ENCODE peak calls at places on chromosomes 13 and 19, in eight cellular contexts. X is Ammon's horn; R is AML-193; D is T-helper 2 cell treated with Interferon-gamma antibody and Interleukin-4, amounts not matched to agents 5 μg/mL and 100 μg/mL, for 36 hours; T is activated CD4-positive, alpha-beta T cell treated with anti-CD3 and anti-CD28 coated beads, Interleukin-2, amount 10 ng/mL, durations not matched to agents 7 days and 5 days; M is naive thymus-derived CD8-positive, alpha-beta T cell; N is Calu3; U is RCC 7860. P is an unnamed sample.

GRCh38 chr13:51146667-51147066 is 35.6 kb upstream of the C13orf42 start:
- DNase-seq in D (no peak), T (no peak), U (no peak), R (no peak), N (no peak), M (no peak), X (no peak), P (no peak)

GRCh38 chr19:46229442-46229841 is at the start of gene IGFL1:
- DNase-seq in M (no peak), D (no peak), R (no peak), U (no peak), N (no peak), X (no peak), T (no peak), P (no peak)

GRCh38 chr13:111503905-111504695 is 183.7 kb downstream of the TEX29 start:
- DNase-seq in U (no peak), D (no peak), R (no peak), M (no peak), N (no peak), X (peak; percentile 69), T (no peak), P (no peak)

GRCh38 chr13:52450012-52450792 is at the start of gene VPS36:
- DNase-seq in D (peak; percentile 95), X (peak; percentile 97), N (peak; percentile 98), T (peak; percentile 93), M (peak; percentile 95), U (peak; percentile 74), R (peak; percentile 97), P (peak; percentile 83)

GRCh38 chr19:40778865-40779284 is 828 bp downstream of the RAB4B start:
- DNase-seq in M (no peak), X (no peak), N (no peak), T (no peak), D (peak; percentile 35), U (peak; percentile 4), R (no peak), P (peak; percentile 51)

GRCh38 chr13:51892657-51893056 is 30.9 kb downstream of the CCDC70 start:
- DNase-seq in T (no peak), R (no peak), U (no peak), X (no peak), D (no peak), M (no peak), N (no peak), P (no peak)

GRCh38 chr19:29492761-29493160 is 33.0 kb upstream of the VSTM2B start:
- DNase-seq in N (no peak), U (no peak), R (no peak), D (no peak), X (peak; percentile 61), M (no peak), T (no peak), P (no peak)

GRCh38 chr19:49858591-49858985 is 7.6 kb downstream of the PTOV1 start:
- DNase-seq in X (peak; percentile 63), D (no peak), R (no peak), N (no peak), M (no peak), T (no peak), U (peak; percentile 53), P (no peak)

GRCh38 chr13:108561152-108561551 is 68.3 kb upstream of the MYO16 start:
- DNase-seq in U (no peak), M (no peak), D (no peak), R (no peak), X (no peak), N (no peak), T (no peak), P (no peak)

GRCh38 chr13:108322206-108322824 is 52.8 kb downstream of the TNFSF13B start:
- DNase-seq in U (peak; percentile 18), X (peak; percentile 62), N (no peak), D (no peak), T (peak; percentile 27), M (no peak), R (peak; percentile 84), P (peak; percentile 23)

GRCh38 chr13:49464621-49465325 is 20.7 kb downstream of the SETDB2 start:
- DNase-seq in X (no peak), D (no peak), R (no peak), T (no peak), M (no peak), N (no peak), U (no peak), P (peak; percentile 92)

GRCh38 chr19:12828494-12828893 is 5.9 kb downstream of the RTBDN start:
- DNase-seq in R (peak; percentile 46), T (peak; percentile 32), D (peak; percentile 45), X (no peak), N (peak; percentile 35), M (no peak), U (no peak), P (peak; percentile 40)

GRCh38 chr19:6849876-6850275 is 37.5 kb upstream of the ADGRE1 start:
- DNase-seq in U (no peak), T (no peak), N (no peak), X (no peak), M (no peak), D (no peak), R (no peak), P (no peak)

GRCh38 chr13:94713556-94714182 is 1.3 kb upstream of the SOX21 start:
- DNase-seq in D (no peak), T (no peak), N (no peak), X (no peak), R (no peak), M (no peak), U (no peak), P (no peak)

GRCh38 chr13:63198076-63198475 is 1782.4 kb upstream of the PCDH20 start:
- DNase-seq in T (no peak), M (no peak), R (no peak), X (no peak), D (no peak), U (no peak), N (no peak), P (no peak)

GRCh38 chr13:25796474-25796873 is 255.3 kb downstream of the SHISA2 start:
- DNase-seq in U (no peak), T (no peak), X (no peak), R (no peak), M (no peak), N (no peak), D (no peak), P (no peak)

GRCh38 chr13:73189365-73189764 is 130.6 kb downstream of the KLF5 start:
- DNase-seq in T (no peak), M (no peak), N (no peak), U (no peak), D (no peak), R (no peak), X (no peak), P (no peak)

GRCh38 chr13:94662274-94662945 is 49.9 kb downstream of the SOX21 start:
- DNase-seq in R (no peak), X (no peak), U (no peak), T (no peak), N (no peak), D (no peak), M (no peak), P (no peak)

GRCh38 chr13:36420437-36420891 is 11.8 kb upstream of the CCNA1 start:
- DNase-seq in U (peak; percentile 56), R (peak; percentile 92), M (peak; percentile 78), T (peak; percentile 78), N (peak; percentile 75), X (peak; percentile 85), D (peak; percentile 72), P (peak; percentile 61)

GRCh38 chr19:7932930-7933300 is 7.0 kb upstream of the CTXN1 start:
- DNase-seq in U (no peak), D (no peak), X (no peak), M (no peak), N (no peak), T (no peak), R (no peak), P (no peak)

GRCh38 chr19:42985588-42985987 is 40.7 kb downstream of the PSG11 start:
- DNase-seq in U (no peak), T (no peak), D (no peak), N (no peak), X (no peak), M (no peak), R (no peak), P (no peak)

GRCh38 chr19:54337858-54338230 is 1.1 kb downstream of the LILRA4 start:
- DNase-seq in U (no peak), M (no peak), T (no peak), N (no peak), X (no peak), D (no peak), R (no peak), P (no peak)

P was measured in HepG2.